ENCODE peak calls at places on chromosomes 6 and 20, in five cellular contexts. Y, I, R, U and Z are unnamed samples.

GRCh38 chr20:12847862-12848261 is 160.9 kb upstream of the SPTLC3 start:
- DNase-seq in Y (no peak), I (no peak), R (no peak), U (no peak), Z (peak; percentile 72)

GRCh38 chr6:125129354-125129753 is 24.2 kb upstream of the TPD52L1 start:
- DNase-seq in Y (no peak), I (no peak), R (no peak), U (no peak), Z (no peak)

GRCh38 chr6:3575166-3575565 is 118.3 kb upstream of the SLC22A23 start:
- DNase-seq in Y (no peak), I (no peak), R (no peak), U (no peak), Z (no peak)

GRCh38 chr6:162488444-162488843 is 239.1 kb downstream of the PRKN start:
- DNase-seq in Y (no peak), I (no peak), R (no peak), U (no peak), Z (no peak)

GRCh38 chr6:150016324-150017185 is 8.8 kb downstream of the RAET1L start:
- DNase-seq in Y (no peak), I (peak; percentile 63), R (peak; percentile 50), U (peak; percentile 41), Z (peak; percentile 59)

GRCh38 chr6:155850408-155850841 is 394.8 kb upstream of the NOX3 start:
- DNase-seq in Y (no peak), I (no peak), R (no peak), U (peak; percentile 36), Z (peak; percentile 50)

GRCh38 chr6:98747246-98747645 is 87.1 kb upstream of the POU3F2 start:
- DNase-seq in Y (no peak), I (no peak), R (no peak), U (no peak), Z (no peak)

GRCh38 chr6:126195625-126196236 is 144.2 kb upstream of the CENPW start:
- DNase-seq in Y (no peak), I (peak; percentile 32), R (no peak), U (no peak), Z (no peak)

GRCh38 chr20:35307666-35308653 is 15.7 kb upstream of the FAM83C start:
- DNase-seq in Y (peak; percentile 78), I (no peak), R (peak; percentile 37), U (no peak), Z (peak; percentile 95)

GRCh38 chr20:31719644-31720485 is 2.8 kb downstream of the BCL2L1 start:
- DNase-seq in Y (no peak), I (peak; percentile 15), R (peak; percentile 93), U (no peak), Z (peak; percentile 37)

GRCh38 chr20:46485431-46485830 is 27.9 kb downstream of the ZNF334 start:
- DNase-seq in Y (no peak), I (no peak), R (no peak), U (no peak), Z (peak; percentile 40)

GRCh38 chr6:165725201-165725600 is 62.2 kb upstream of the PDE10A start:
- DNase-seq in Y (no peak), I (no peak), R (peak; percentile 19), U (no peak), Z (no peak)

GRCh38 chr6:43499028-43499815 is 10.9 kb downstream of the LRRC73 start:
- DNase-seq in Y (no peak), I (no peak), R (no peak), U (no peak), Z (no peak)

GRCh38 chr20:62523473-62524203 is 47.8 kb upstream of the GATA5 start:
- DNase-seq in Y (no peak), I (peak; percentile 99), R (no peak), U (no peak), Z (no peak)

GRCh38 chr20:13009682-13010406 is 1.1 kb downstream of the SPTLC3 start:
- DNase-seq in Y (no peak), I (no peak), R (no peak), U (peak; percentile 10), Z (peak; percentile 84)

GRCh38 chr20:11101243-11101642 is 427.4 kb upstream of the JAG1 start:
- DNase-seq in Y (no peak), I (no peak), R (no peak), U (no peak), Z (peak; percentile 81)

GRCh38 chr6:30319146-30319835 is 7.4 kb upstream of the TRIM39 start:
- DNase-seq in Y (no peak), I (no peak), R (no peak), U (no peak), Z (no peak)

GRCh38 chr6:8170245-8170644 is 67.9 kb upstream of the EEF1E1 start:
- DNase-seq in Y (no peak), I (no peak), R (peak; percentile 11), U (no peak), Z (no peak)

GRCh38 chr20:36709126-36709525 is 36.8 kb downstream of the NDRG3 start:
- DNase-seq in Y (no peak), I (no peak), R (no peak), U (no peak), Z (no peak)

GRCh38 chr6:73515204-73516101 is 5.4 kb downstream of the EEF1A1 start:
- DNase-seq in Y (no peak), I (peak; percentile 38), R (peak; percentile 80), U (no peak), Z (peak; percentile 81)

GRCh38 chr6:87198496-87198895 is 43.1 kb downstream of the ZNF292 start:
- DNase-seq in Y (no peak), I (no peak), R (peak; percentile 4), U (no peak), Z (no peak)

GRCh38 chr6:143806282-143807102 is 36.6 kb upstream of the LTV1 start:
- DNase-seq in Y (no peak), I (peak; percentile 90), R (no peak), U (no peak), Z (peak; percentile 21)

GRCh38 chr6:13586936-13587542 is 12.6 kb downstream of the SIRT5 start:
- DNase-seq in Y (no peak), I (no peak), R (no peak), U (no peak), Z (no peak)

DNA sequence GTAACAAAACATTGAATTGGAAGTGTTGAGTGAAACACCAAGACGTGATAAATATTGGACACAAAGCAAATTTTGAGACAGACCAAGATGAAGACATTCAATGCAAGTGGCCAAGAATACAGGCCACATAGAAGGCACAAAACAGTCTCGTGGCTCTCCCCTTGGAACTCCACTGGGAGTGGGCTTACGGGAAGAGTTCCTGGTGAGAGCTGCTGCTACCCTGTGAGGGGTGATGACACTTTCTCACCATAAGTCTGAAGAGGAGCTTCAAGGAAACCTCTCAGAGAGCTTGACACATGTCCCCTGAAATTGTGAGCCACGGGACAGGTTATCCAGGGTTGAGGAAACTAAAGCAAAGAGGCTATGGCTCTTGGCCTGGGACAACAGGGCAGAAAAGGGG is 48.6 kb upstream of the SLC22A16 start:
- DNase-seq in Y (no peak), I (no peak), R (no peak), U (no peak), Z (no peak)
- H3K4me3 ChIP-seq in Y (no peak overlapping the region), I (no peak overlapping the region), R (no peak overlapping the region), U (no peak overlapping the region), Z (no peak overlapping the region)

GRCh38 chr6:27239258-27239657 is 8.2 kb upstream of the PRSS16 start:
- DNase-seq in Y (no peak), I (no peak), R (no peak), U (no peak), Z (no peak)
- H3K4me3 ChIP-seq in Y (no peak overlapping the region), I (no peak overlapping the region), R (no peak overlapping the region), U (peak overlapping the region; percentile 67), Z (no peak overlapping the region)

GRCh38 chr6:45431314-45432058 is 53.8 kb upstream of the SUPT3H start:
- DNase-seq in Y (no peak), I (no peak), R (no peak), U (no peak), Z (no peak)

GRCh38 chr6:45436544-45437440 is 59.1 kb upstream of the SUPT3H start:
- DNase-seq in Y (no peak), I (peak; percentile 48), R (no peak), U (no peak), Z (peak; percentile 92)

GRCh38 chr6:45434401-45434741 is 56.6 kb upstream of the SUPT3H start:
- DNase-seq in Y (no peak), I (no peak), R (no peak), U (no peak), Z (no peak)

GRCh38 chr6:45432944-45433343 is 55.2 kb upstream of the SUPT3H start:
- DNase-seq in Y (no peak), I (no peak), R (no peak), U (no peak), Z (peak; percentile 81)

DNA sequence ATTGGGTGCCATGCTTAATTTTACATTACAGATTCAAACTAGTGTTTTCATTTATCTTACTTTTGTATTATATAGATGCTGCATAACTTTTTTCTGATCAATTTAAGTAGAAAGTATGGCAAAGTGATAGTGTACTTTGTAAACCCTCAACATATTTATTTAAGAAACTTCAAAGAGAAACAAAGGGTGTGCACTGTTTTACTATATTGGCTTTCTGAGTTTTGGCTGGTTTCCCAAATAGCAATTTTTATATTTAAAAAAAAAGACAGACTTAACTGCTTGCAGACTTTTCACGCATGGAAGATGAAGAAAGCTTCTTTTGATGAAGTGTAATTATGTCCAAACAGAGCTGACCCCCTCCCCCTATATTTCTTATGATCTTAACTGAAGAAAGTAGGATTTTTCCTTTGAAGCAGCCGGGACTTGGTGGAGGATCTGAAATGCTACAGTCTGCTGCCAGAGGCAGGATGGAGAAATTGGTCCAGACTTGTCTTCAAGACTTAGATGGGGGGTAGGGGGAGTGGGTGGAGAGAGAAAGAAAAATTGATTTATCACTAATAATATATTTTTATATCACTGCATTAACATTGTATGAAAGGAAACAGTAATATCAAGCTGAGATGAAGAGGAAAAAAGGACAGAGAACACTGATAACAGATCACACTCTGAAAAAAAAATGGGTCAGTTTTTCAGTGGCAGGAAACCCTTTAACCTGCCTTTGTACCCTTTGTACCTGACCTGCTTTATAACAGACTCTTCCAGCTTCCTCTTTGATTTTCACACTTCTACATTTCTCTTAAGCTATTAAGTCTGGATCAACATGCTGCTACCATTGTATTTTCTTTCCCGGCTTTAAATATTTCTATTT is 56.0 kb upstream of the SUPT3H start:
- DNase-seq in Y (no peak), I (no peak), R (no peak), U (no peak), Z (no peak)
- H3K4me3 ChIP-seq in Y (no peak overlapping the region), I (no peak overlapping the region), R (no peak overlapping the region), U (no peak overlapping the region), Z (no peak overlapping the region)

GRCh38 chr6:129767776-129768490 is 58.0 kb upstream of the ARHGAP18 start:
- DNase-seq in Y (no peak), I (no peak), R (no peak), U (no peak), Z (no peak)
- H3K4me3 ChIP-seq in Y (peak overlapping the region; percentile 50), I (no peak overlapping the region), R (no peak overlapping the region), U (no peak overlapping the region), Z (no peak overlapping the region)

GRCh38 chr6:39933669-39934059 is 598 bp downstream of the MOCS1 start:
- DNase-seq in Y (no peak), I (no peak), R (no peak), U (no peak), Z (no peak)
- H3K4me3 ChIP-seq in Y (peak overlapping the region; percentile 80), I (peak overlapping the region; percentile 58), R (peak overlapping the region; percentile 79), U (peak overlapping the region; percentile 52), Z (peak overlapping the region; percentile 65)